ENCODE peak calls at places on chromosome 20, in six cellular contexts. F, V, K, M, D and L are unnamed samples.

GRCh38 chr20:34022154-34022842 is 28.6 kb downstream of the RALY start:
- DNase-seq in F (no peak), K (no peak), D (peak), V (peak), M (peak), L (no peak)

GRCh38 chr20:3919352-3919751 is 30.2 kb downstream of the PANK2 start:
- DNase-seq in D (no peak), K (no peak), M (no peak), V (no peak), F (no peak), L (no peak)

GRCh38 chr20:41348430-41349172 is 8.0 kb downstream of the LPIN3 start:
- DNase-seq in K (no peak), M (no peak), V (no peak), F (no peak), D (no peak), L (no peak)

GRCh38 chr20:51697119-51697826 is 70.9 kb downstream of the ATP9A start:
- DNase-seq in V (no peak), D (no peak), F (no peak), M (no peak), K (no peak), L (no peak)

GRCh38 chr20:53003420-53003819 is 31.3 kb downstream of the TSHZ2 start:
- DNase-seq in D (no peak), M (no peak), F (no peak), V (no peak), K (no peak), L (no peak)

GRCh38 chr20:11267131-11267761 is 593.4 kb upstream of the JAG1 start:
- DNase-seq in F (no peak), V (peak), K (peak), D (peak), M (peak), L (peak)

GRCh38 chr20:51287628-51288413 is 254.7 kb downstream of the NFATC2 start:
- DNase-seq in V (no peak), K (no peak), M (no peak), F (no peak), D (no peak), L (no peak)

GRCh38 chr20:10078403-10078802 is 43.6 kb downstream of the ANKEF1 start:
- DNase-seq in M (no peak), K (no peak), D (no peak), F (no peak), V (no peak), L (no peak)

GRCh38 chr20:1720226-1720625 is 62.6 kb upstream of the SIRPG start:
- DNase-seq in F (no peak), K (no peak), D (no peak), V (no peak), M (no peak), L (no peak)

GRCh38 chr20:29409833-29410804 is 1847.3 kb upstream of the DEFB115 start:
- DNase-seq in F (no peak), M (no peak), D (no peak), V (no peak), K (no peak), L (no peak)

GRCh38 chr20:11195899-11196558 is 522.2 kb upstream of the JAG1 start:
- DNase-seq in F (no peak), V (no peak), K (no peak), M (no peak), D (no peak), L (no peak)

GRCh38 chr20:32626859-32627636 is 41.9 kb upstream of the NOL4L start:
- DNase-seq in F (no peak), D (no peak), M (no peak), V (no peak), K (no peak), L (no peak)

GRCh38 chr20:25527949-25528348 is 57.4 kb downstream of the NINL start:
- DNase-seq in F (no peak), K (no peak), M (no peak), D (no peak), V (no peak), L (no peak)

GRCh38 chr20:59703046-59703445 is 98.7 kb downstream of the PHACTR3 start:
- DNase-seq in D (no peak), V (no peak), M (no peak), F (no peak), K (no peak), L (no peak)

GRCh38 chr20:57325632-57326356 is 3.8 kb upstream of the SPO11 start:
- DNase-seq in M (no peak), F (peak), V (no peak), D (no peak), K (no peak), L (no peak)

GRCh38 chr20:57321142-57321541 is 8.5 kb upstream of the SPO11 start:
- DNase-seq in F (no peak), M (no peak), K (no peak), D (no peak), V (no peak), L (no peak)

GRCh38 chr20:57320358-57320757 is 9.2 kb upstream of the SPO11 start:
- DNase-seq in V (no peak), D (no peak), F (no peak), K (no peak), M (no peak), L (no peak)

GRCh38 chr20:57322476-57322875 is 7.1 kb upstream of the SPO11 start:
- DNase-seq in F (no peak), V (no peak), K (no peak), D (no peak), M (no peak), L (no peak)

GRCh38 chr20:57323034-57323433 is 6.6 kb upstream of the SPO11 start:
- DNase-seq in D (no peak), F (peak), M (no peak), V (no peak), K (no peak), L (peak)
- TF ChIP-seq YY1 in D (no peak), F (no peak), M (no peak), V (no peak), K (no peak), L (no peak)

DNA sequence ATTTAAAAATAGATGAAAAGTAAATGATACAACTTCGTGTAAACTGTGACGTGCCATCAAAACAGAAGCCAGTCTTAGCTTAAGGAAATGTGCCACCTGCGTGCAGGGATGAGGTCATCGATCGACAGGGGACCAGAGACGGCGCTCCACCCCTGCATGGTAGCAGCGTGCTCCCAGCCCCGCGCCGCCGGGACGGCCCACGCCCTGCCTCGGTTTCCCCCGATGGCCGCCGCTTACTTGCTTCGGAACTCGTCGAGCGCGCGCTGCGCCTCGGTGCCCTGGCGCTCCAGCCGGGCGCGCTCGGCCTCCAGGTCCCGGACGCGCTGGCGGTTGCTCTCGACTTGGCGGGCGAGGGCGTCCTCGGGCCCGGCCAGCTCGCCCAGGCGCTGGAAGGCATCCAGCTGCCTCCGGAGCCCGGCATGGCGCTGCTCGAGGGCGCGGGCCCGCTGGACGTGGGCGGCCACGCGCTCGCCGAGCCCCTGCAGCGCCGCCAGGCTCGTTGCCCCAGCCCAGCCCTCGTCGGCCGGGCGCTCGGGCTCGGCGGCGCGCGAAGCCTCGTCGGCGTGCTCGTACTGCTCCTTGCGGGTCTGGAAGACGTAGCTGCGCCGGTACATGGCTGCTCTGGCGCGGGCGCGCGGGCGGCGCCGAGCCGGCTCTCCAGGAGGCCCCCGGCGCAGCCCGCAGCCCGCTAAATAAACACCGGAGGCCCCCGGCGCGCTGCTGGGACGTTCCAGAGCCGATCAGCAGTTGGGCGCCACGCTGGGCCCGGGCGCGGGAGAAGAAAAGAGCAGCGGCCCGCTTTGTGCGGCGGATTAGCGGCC is at the start of gene BFSP1:
- DNase-seq in V (no peak), M (peak), K (no peak), D (no peak), F (peak), L (peak)
- TF ChIP-seq ZNF274 in V (no peak), M (no peak), K (no peak), D (no peak), F (no peak), L (no peak)

GRCh38 chr20:63153254-63154221 is 62.4 kb downstream of the YTHDF1 start:
- DNase-seq in D (no peak), K (no peak), F (no peak), V (no peak), M (no peak), L (no peak)
- TF ChIP-seq YY1 in D (no peak), K (no peak), F (no peak), V (no peak), M (no peak), L (no peak)

GRCh38 chr20:46327557-46327956 is 19.3 kb upstream of the CDH22 start:
- DNase-seq in D (no peak), V (no peak), M (no peak), K (no peak), F (no peak), L (no peak)

GRCh38 chr20:46324960-46325703 is 16.8 kb upstream of the CDH22 start:
- DNase-seq in D (no peak), M (peak), F (no peak), K (peak), V (no peak), L (peak)

GRCh38 chr20:46325788-46326472 is 17.6 kb upstream of the CDH22 start:
- DNase-seq in K (no peak), V (no peak), D (no peak), F (no peak), M (no peak), L (no peak)

GRCh38 chr20:46323557-46323956 is 15.3 kb upstream of the CDH22 start:
- DNase-seq in M (no peak), F (no peak), V (no peak), K (no peak), D (no peak), L (no peak)

GRCh38 chr20:46324379-46324778 is 16.1 kb upstream of the CDH22 start:
- DNase-seq in V (no peak), M (no peak), F (no peak), K (no peak), D (no peak), L (no peak)
- TF ChIP-seq ZNF274 in V (no peak), M (no peak), F (no peak), K (no peak), D (no peak), L (no peak)

DNA sequence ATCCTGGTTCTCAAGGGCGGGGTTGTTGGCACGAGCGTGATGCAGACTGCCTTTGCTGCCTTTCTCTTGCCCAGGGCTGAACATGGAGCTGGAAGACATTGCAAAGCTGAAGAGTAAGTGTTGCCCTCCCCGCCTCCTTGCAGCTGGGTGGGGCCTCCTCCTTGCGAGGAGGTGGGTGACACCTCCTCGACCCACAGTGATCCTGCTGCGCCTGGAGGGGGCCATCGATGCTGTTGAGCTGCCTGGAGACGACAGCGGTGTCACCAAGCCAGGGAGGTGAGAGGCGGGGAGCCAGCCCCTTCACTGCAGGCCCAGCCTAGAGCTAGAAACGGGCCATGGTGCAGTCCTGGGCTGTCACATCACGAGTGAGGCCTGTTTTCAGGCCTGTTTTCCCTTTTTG is 18.4 kb upstream of the TNFRSF6B start:
- DNase-seq in M (no peak), K (no peak), V (no peak), F (no peak), D (no peak), L (no peak)
- TF ChIP-seq YY1 in M (no peak), K (no peak), V (no peak), F (no peak), D (no peak), L (no peak)

GRCh38 chr20:62839261-62839660 is 22.4 kb downstream of the TCFL5 start:
- DNase-seq in D (no peak), V (no peak), K (no peak), M (no peak), F (no peak), L (no peak)

GRCh38 chr20:62838511-62838910 is 21.7 kb downstream of the COL9A3 start:
- DNase-seq in V (no peak), M (no peak), D (no peak), K (no peak), F (no peak), L (no peak)

GRCh38 chr20:62837091-62837490 is 20.2 kb downstream of the COL9A3 start:
- DNase-seq in F (no peak), M (no peak), K (no peak), V (no peak), D (no peak), L (no peak)

GRCh38 chr20:62835931-62836861 is 19.3 kb downstream of the COL9A3 start:
- DNase-seq in D (no peak), K (no peak), V (no peak), M (no peak), F (no peak), L (no peak)

GRCh38 chr20:62837790-62838458 is 21.1 kb downstream of the COL9A3 start:
- DNase-seq in F (no peak), V (no peak), M (peak), D (no peak), K (no peak), L (no peak)
- TF ChIP-seq ZNF274 in F (no peak), V (no peak), M (no peak), D (no peak), K (no peak), L (no peak)

DNA sequence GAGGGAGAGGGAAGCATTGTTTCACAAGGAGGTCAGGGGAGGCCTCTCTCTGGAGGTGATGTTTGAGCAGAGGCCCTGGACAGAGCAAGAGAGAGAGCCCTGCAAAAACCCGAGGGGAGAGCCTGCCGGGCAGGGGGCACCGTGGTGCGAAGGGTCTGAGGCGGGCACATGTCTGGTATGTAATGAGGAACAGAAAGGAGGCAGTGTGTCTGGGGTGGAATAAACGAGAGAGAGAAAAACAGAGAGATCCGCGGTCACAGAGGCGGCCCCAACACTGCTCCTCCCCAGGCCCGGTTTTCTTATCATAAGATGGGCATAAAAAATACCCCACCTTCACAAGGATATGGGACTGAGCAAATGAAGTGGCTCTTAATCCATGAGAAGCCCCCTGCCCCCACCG is 119.2 kb downstream of the PREX1 start:
- DNase-seq in F (no peak), K (no peak), V (no peak), M (no peak), D (no peak), L (no peak)
- TF ChIP-seq YY1 in F (no peak), K (no peak), V (no peak), M (no peak), D (no peak), L (no peak)

GRCh38 chr20:23622839-23623343 is 14.9 kb downstream of the CST3 start:
- DNase-seq in M (peak), V (peak), F (no peak), D (no peak), K (peak), L (no peak)
- TF ChIP-seq ZNF274 in M (no peak), V (no peak), F (no peak), D (no peak), K (no peak), L (no peak)